ENCODE peak calls at places on chromosomes 3 and 15, in four cellular contexts. F is RPMI8226, O is activated gamma-delta T cell treated with Interleukin-2 at 50 U/mL for 16 hours, K is hypothalamus. X is an unnamed sample.

GRCh38 chr3:192026656-192027055 is 565.7 kb downstream of the PYDC2 start:
- DNase-seq in F (no peak), O (no peak), K (no peak), X (no peak)

GRCh38 chr3:140148824-140149390 is 213.9 kb downstream of the CLSTN2 start:
- DNase-seq in F (no peak), O (no peak), K (no peak), X (no peak)

GRCh38 chr3:31960793-31961431 is 20.1 kb downstream of the OSBPL10 start:
- DNase-seq in F (no peak), O (no peak), K (no peak), X (no peak)

GRCh38 chr15:61796056-61796455 is 264.2 kb downstream of the VPS13C start:
- DNase-seq in F (no peak), O (no peak), K (no peak), X (no peak)

GRCh38 chr3:196214783-196215441 is 1.4 kb upstream of the SLC51A start:
- DNase-seq in F (no peak), O (no peak), K (no peak), X (no peak)

GRCh38 chr15:89413877-89414276 is 79.3 kb upstream of the POLG start:
- DNase-seq in F (no peak), O (no peak), K (no peak), X (no peak)

GRCh38 chr3:20230954-20231353 is 44.9 kb upstream of the SGO1 start:
- DNase-seq in F (no peak), O (no peak), K (no peak), X (no peak)

GRCh38 chr3:73805435-73805834 is 180.7 kb upstream of the PDZRN3 start:
- DNase-seq in F (no peak), O (no peak), K (no peak), X (peak; percentile 25)

GRCh38 chr3:54433846-54434245 is 311.5 kb downstream of the CACNA2D3 start:
- DNase-seq in F (peak; percentile 39), O (no peak), K (no peak), X (no peak)

GRCh38 chr15:40307421-40308165 is at the start of gene PLCB2:
- DNase-seq in F (peak; percentile 52), O (peak; percentile 66), K (no peak), X (no peak)

GRCh38 chr3:190041333-190042041 is 79.2 kb downstream of the P3H2 start:
- DNase-seq in F (peak; percentile 75), O (no peak), K (no peak), X (no peak)

GRCh38 chr3:22713936-22714335 is 489.2 kb upstream of the UBE2E2 start:
- DNase-seq in F (no peak), O (no peak), K (no peak), X (no peak)

GRCh38 chr3:15306979-15307359 is 25.4 kb downstream of the SH3BP5 start:
- DNase-seq in F (no peak), O (no peak), K (no peak), X (no peak)

GRCh38 chr3:55797775-55798174 is 310.7 kb upstream of the WNT5A start:
- DNase-seq in F (no peak), O (no peak), K (no peak), X (no peak)

GRCh38 chr15:67241132-67241855 is 13.2 kb downstream of the AAGAB start:
- DNase-seq in F (peak; percentile 35), O (no peak), K (no peak), X (no peak)

GRCh38 chr15:20665653-20666052 is 124.1 kb upstream of the GOLGA6L6 start:
- DNase-seq in F (peak; percentile 17), O (no peak), K (no peak), X (no peak)

GRCh38 chr3:152282813-152283212 is 14.1 kb downstream of the MBNL1 start:
- DNase-seq in F (peak; percentile 75), O (no peak), K (no peak), X (no peak)

GRCh38 chr3:16171825-16172224 is 2.7 kb upstream of the GALNT15 start:
- DNase-seq in F (no peak), O (no peak), K (no peak), X (no peak)

GRCh38 chr15:70466895-70467529 is 296.3 kb downstream of the UACA start:
- DNase-seq in F (peak; percentile 82), O (peak; percentile 41), K (no peak), X (no peak)

GRCh38 chr3:26106119-26106690 is 316.3 kb downstream of the OXSM start:
- DNase-seq in F (no peak), O (no peak), K (no peak), X (no peak)

GRCh38 chr3:56780935-56781334 is 20.8 kb downstream of the ARHGEF3 start:
- DNase-seq in F (no peak), O (no peak), K (no peak), X (no peak)

GRCh38 chr3:58349792-58350626 is 17.3 kb downstream of the PXK start:
- DNase-seq in F (no peak), O (no peak), K (no peak), X (no peak)

GRCh38 chr15:43920815-43921214 is 94.0 kb downstream of the WDR76 start:
- DNase-seq in F (no peak), O (no peak), K (no peak), X (no peak)

GRCh38 chr3:102233881-102234280 is 200.9 kb upstream of the ZPLD1 start:
- DNase-seq in F (no peak), O (no peak), K (no peak), X (no peak)

GRCh38 chr3:13537926-13538325 is 11.0 kb upstream of the FBLN2 start:
- DNase-seq in F (no peak), O (no peak), K (no peak), X (no peak)

GRCh38 chr15:91225728-91226127 is 125.7 kb downstream of the SV2B start:
- DNase-seq in F (no peak), O (no peak), K (no peak), X (no peak)

GRCh38 chr3:172606021-172606420 is 82.8 kb upstream of the TNFSF10 start:
- DNase-seq in F (no peak), O (no peak), K (no peak), X (no peak)

GRCh38 chr3:108412351-108412750 is 98.0 kb downstream of the MYH15 start:
- DNase-seq in F (no peak), O (no peak), K (no peak), X (no peak)

GRCh38 chr3:30644615-30645014 is 38.2 kb downstream of the TGFBR2 start:
- DNase-seq in F (no peak), O (peak; percentile 48), K (no peak), X (no peak)

GRCh38 chr3:135246027-135246426 is 451.0 kb downstream of the EPHB1 start:
- DNase-seq in F (no peak), O (no peak), K (no peak), X (no peak)

GRCh38 chr3:173397161-173398110 is at the start of gene NLGN1:
- DNase-seq in F (no peak), O (no peak), K (peak; percentile 30), X (peak; percentile 4)

GRCh38 chr15:100572362-100572983 is 29.5 kb downstream of the LINS1 start:
- DNase-seq in F (no peak), O (no peak), K (no peak), X (no peak)

GRCh38 chr3:160667452-160667851 is 9.5 kb upstream of the ARL14 start:
- DNase-seq in F (no peak), O (no peak), K (no peak), X (no peak)

GRCh38 chr15:39922450-39923092 is 2.5 kb upstream of the GPR176 start:
- DNase-seq in F (no peak), O (no peak), K (no peak), X (no peak)

GRCh38 chr3:127744216-127744815 is 71.6 kb downstream of the ABTB1 start:
- DNase-seq in F (no peak), O (no peak), K (no peak), X (no peak)